ENCODE peak calls at places on chromosomes 2 and 18, in five cellular contexts. O is ascending aorta, V is brain microvascular endothelial cell, F is psoas muscle, S is thoracic aorta. E is an unnamed sample.

GRCh38 chr2:19358242-19359020 is at the start of gene OSR1:
- DNase-seq in S (no peak), V (peak), F (peak), O (no peak), E (no peak)

GRCh38 chr2:237597680-237598145 is 7.2 kb upstream of the RAB17 start:
- DNase-seq in V (no peak), F (no peak), S (no peak), O (no peak), E (no peak)

GRCh38 chr2:19377717-19378116 is 19.3 kb upstream of the OSR1 start:
- DNase-seq in F (no peak), S (no peak), O (no peak), V (no peak), E (no peak)

GRCh38 chr2:238101891-238102841 is 2.0 kb downstream of the ESPNL start:
- DNase-seq in S (no peak), O (no peak), V (no peak), F (peak), E (no peak)

GRCh38 chr2:24466871-24467870 is 23.9 kb upstream of the NCOA1 start:
- DNase-seq in S (no peak), O (no peak), V (no peak), F (no peak), E (no peak)

GRCh38 chr2:128441341-128442052 is 122.8 kb upstream of the HS6ST1 start:
- DNase-seq in F (no peak), O (no peak), V (no peak), S (no peak), E (no peak)

GRCh38 chr2:9737053-9737875 is 106.0 kb upstream of the TAF1B start:
- DNase-seq in V (no peak), S (no peak), O (no peak), F (no peak), E (no peak)

GRCh38 chr18:55988537-55988936 is 400.5 kb upstream of the TCF4 start:
- DNase-seq in V (peak), O (no peak), F (no peak), S (no peak), E (no peak)

GRCh38 chr18:11324510-11324909 is 175.1 kb upstream of the PIEZO2 start:
- DNase-seq in S (no peak), V (no peak), F (no peak), O (no peak), E (no peak)

GRCh38 chr2:240798327-240798905 is 21.6 kb downstream of the KIF1A start:
- DNase-seq in S (no peak), V (no peak), O (no peak), F (no peak), E (no peak)

GRCh38 chr2:5976626-5977025 is 284.4 kb downstream of the SOX11 start:
- DNase-seq in O (no peak), S (no peak), F (no peak), V (no peak), E (no peak)

GRCh38 chr2:230863442-230864121 is 1.2 kb upstream of the ITM2C start:
- DNase-seq in O (no peak), V (no peak), F (no peak), S (no peak), E (no peak)

GRCh38 chr2:47198985-47199451 is 43.9 kb upstream of the STPG4 start:
- DNase-seq in O (no peak), S (no peak), F (no peak), V (peak), E (no peak)

GRCh38 chr2:16243411-16243996 is 303.2 kb downstream of the MYCN start:
- DNase-seq in F (no peak), O (no peak), V (no peak), S (no peak), E (no peak)

GRCh38 chr2:107772380-107772779 is 54.3 kb upstream of the RGPD4 start:
- DNase-seq in O (no peak), V (no peak), F (no peak), S (no peak), E (no peak)

GRCh38 chr2:23435250-23436035 is 50.5 kb downstream of the KLHL29 start:
- DNase-seq in V (no peak), S (no peak), O (no peak), F (no peak), E (no peak)

GRCh38 chr2:198767694-198768093 is 690.0 kb downstream of the SATB2 start:
- DNase-seq in F (no peak), S (no peak), V (no peak), O (no peak), E (no peak)

GRCh38 chr2:55051026-55051866 is 995 bp upstream of the RTN4 start:
- DNase-seq in V (peak), O (peak), F (peak), S (peak), E (peak)

GRCh38 chr18:9552616-9553015 is 61.7 kb downstream of the PPP4R1 start:
- DNase-seq in V (no peak), S (no peak), O (no peak), F (no peak), E (no peak)

GRCh38 chr2:106192752-106193490 is 1.2 kb downstream of the UXS1 start:
- DNase-seq in F (peak), V (peak), S (no peak), O (no peak), E (peak)

GRCh38 chr2:167626301-167626700 is 621.1 kb downstream of the STK39 start:
- DNase-seq in S (no peak), O (no peak), V (no peak), F (no peak), E (no peak)

GRCh38 chr2:95670167-95670566 is 78.4 kb downstream of the TRIM43 start:
- DNase-seq in V (peak), O (no peak), S (no peak), F (no peak), E (no peak)

GRCh38 chr2:151695778-151696177 is 38.5 kb downstream of the NEB start:
- DNase-seq in S (no peak), F (no peak), V (no peak), O (no peak), E (no peak)

GRCh38 chr2:9968940-9969497 is 17.5 kb downstream of the GRHL1 start:
- DNase-seq in F (no peak), S (no peak), V (no peak), O (no peak), E (no peak)

GRCh38 chr2:67716895-67717294 is 319.8 kb downstream of the ETAA1 start:
- DNase-seq in F (no peak), V (no peak), S (no peak), O (no peak), E (no peak)

GRCh38 chr2:217711236-217711635 is 291.6 kb downstream of the TNS1 start:
- DNase-seq in O (no peak), S (no peak), F (no peak), V (peak), E (no peak)

GRCh38 chr2:9071032-9071431 is 67.5 kb upstream of the MBOAT2 start:
- DNase-seq in S (no peak), O (no peak), V (peak), F (no peak), E (peak)

GRCh38 chr2:107337209-107337898 is 451.4 kb upstream of the ST6GAL2 start:
- DNase-seq in F (no peak), O (no peak), V (peak), S (no peak), E (no peak)

GRCh38 chr2:43220982-43221659 is 5.3 kb downstream of the ZFP36L2 start:
- DNase-seq in S (no peak), F (peak), O (no peak), V (peak), E (no peak)

GRCh38 chr18:48801728-48802542 is 148.8 kb downstream of the SMAD7 start:
- DNase-seq in S (no peak), F (no peak), V (no peak), O (no peak), E (no peak)

GRCh38 chr18:22093731-22094374 is 75.5 kb upstream of the GATA6 start:
- DNase-seq in F (no peak), S (no peak), V (no peak), O (no peak), E (no peak)

GRCh38 chr2:55232863-55233657 is 572 bp downstream of the RPS27A start:
- DNase-seq in V (no peak), F (peak), O (no peak), S (no peak), E (no peak)

GRCh38 chr2:204024906-204025475 is 88.4 kb downstream of the ICOS start:
- DNase-seq in V (no peak), O (no peak), F (no peak), S (no peak), E (no peak)

DNA sequence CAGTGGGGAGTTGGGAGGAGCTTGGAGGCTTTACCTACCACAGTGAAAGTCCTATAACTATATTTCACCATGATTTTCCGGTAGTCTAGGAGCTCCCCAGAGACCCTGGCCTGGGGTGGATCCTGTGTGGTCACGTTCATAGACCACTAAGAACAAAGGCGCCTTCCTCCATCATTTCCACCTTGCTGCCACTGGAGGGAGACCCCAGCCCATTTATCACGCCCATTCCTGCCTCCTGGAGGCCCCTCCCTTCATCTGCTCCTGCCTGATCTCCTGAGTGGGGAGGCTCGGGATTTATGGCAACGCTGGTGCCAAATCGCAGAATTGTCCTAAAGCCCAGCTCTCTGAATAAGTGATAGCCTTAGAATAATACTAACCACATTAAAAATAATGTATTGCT is 507.6 kb upstream of the SPHKAP start:
- DNase-seq in O (no peak), F (no peak), S (no peak), V (no peak), E (no peak)
- TF ChIP-seq CTCF in O (no peak), F (no peak), S (no peak), V (peak), E (peak)

DNA sequence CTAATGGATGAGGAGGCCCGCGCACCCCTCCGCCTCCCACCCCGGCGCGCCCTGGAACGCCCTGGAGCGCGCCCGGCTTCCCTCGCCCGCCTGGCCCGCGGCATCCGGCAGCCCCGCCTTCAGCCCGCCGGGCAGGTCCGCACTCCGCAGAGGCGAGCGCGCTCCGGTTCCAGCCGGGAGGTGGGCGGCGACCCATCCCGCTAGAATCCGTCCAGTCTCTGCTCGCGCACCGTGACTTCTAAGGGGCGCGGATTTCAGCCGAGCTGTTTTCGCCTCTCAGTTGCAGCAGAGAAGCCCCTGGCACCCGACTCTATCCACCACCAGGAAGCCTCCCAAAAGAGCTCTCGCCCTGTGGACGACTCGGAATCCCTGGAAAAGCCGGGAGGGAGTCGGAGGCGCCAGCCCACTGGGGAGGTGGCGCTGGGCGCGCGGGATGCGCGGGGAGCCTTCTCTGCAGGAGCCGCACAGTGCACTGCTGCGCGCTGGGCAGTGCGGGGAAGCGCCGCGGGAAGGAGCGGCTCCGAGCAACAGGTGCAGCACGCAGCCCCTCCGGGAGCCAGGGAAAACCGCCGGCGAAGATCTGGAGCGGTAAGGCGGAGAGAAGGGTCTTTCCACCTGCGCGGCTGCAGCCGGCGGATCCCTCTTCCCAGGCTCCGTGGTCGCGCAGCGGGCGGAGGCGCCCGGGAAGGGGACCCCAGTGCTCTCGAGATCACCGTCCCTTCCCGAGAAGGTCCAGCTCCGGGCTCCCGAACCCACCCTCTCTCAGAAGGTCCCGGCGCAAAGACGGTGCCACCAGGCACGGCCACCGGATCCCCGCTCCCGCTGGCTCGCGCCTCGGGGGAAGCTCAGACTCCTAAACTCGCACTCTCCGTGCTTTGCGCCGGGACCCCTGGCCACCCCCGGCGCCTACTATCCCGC is at the start of gene GALR1:
- DNase-seq in O (no peak), S (no peak), F (peak), V (no peak), E (no peak)
- H3K4me3 ChIP-seq in O (peak), S (peak), F (peak), V (peak), E (peak)

GRCh38 chr2:210663574-210663973 is 107.2 kb downstream of the CPS1 start:
- DNase-seq in V (peak), S (no peak), O (no peak), F (no peak), E (peak)
- TF ChIP-seq CTCF in V (peak), S (no peak), O (no peak), F (peak), E (peak)

GRCh38 chr2:223722226-223722625 is 115.2 kb downstream of the AP1S3 start:
- DNase-seq in V (no peak), O (no peak), S (no peak), F (no peak), E (no peak)
- H3K4me3 ChIP-seq in V (no peak), O (no peak), S (no peak), F (no peak), E (no peak)